ENCODE peak calls at places on chromosome 3, in five cellular contexts. O, I, M, Y and G are unnamed samples.
A peak's percentile ranks its signal among the peaks of the same experiment; 100 is the strongest.

GRCh38 chr3:41711656-41712055 is 250.2 kb downstream of the ULK4 start:
- DNase-seq in Y (no peak), O (no peak), I (peak; percentile 28), M (no peak), G (no peak)

GRCh38 chr3:61875073-61875472 is 313.7 kb downstream of the PTPRG start:
- DNase-seq in M (no peak), O (no peak), Y (no peak), I (peak; percentile 45), G (no peak)

GRCh38 chr3:171614318-171614967 is 154.2 kb upstream of the TNIK start:
- DNase-seq in Y (no peak), I (peak; percentile 43), O (no peak), M (peak; percentile 63), G (no peak)

GRCh38 chr3:179840985-179841384 is 188.1 kb downstream of the USP13 start:
- DNase-seq in Y (no peak), M (no peak), O (no peak), I (no peak), G (no peak)

GRCh38 chr3:42166662-42167300 is 75.6 kb downstream of the TRAK1 start:
- DNase-seq in M (no peak), Y (peak; percentile 54), O (no peak), I (no peak), G (no peak)

GRCh38 chr3:187368765-187369450 is 723 bp downstream of the RTP4 start:
- DNase-seq in Y (no peak), M (no peak), I (no peak), O (no peak), G (no peak)

GRCh38 chr3:177781686-177782161 is 584.4 kb upstream of the TBL1XR1 start:
- DNase-seq in Y (no peak), O (peak; percentile 51), I (peak; percentile 14), M (peak; percentile 61), G (no peak)

GRCh38 chr3:108391917-108392585 is 95.7 kb downstream of the HHLA2 start:
- DNase-seq in O (no peak), M (no peak), I (no peak), Y (no peak), G (no peak)

GRCh38 chr3:49607796-49608195 is 53.5 kb downstream of the BSN start:
- DNase-seq in M (no peak), I (no peak), O (no peak), Y (peak; percentile 36), G (no peak)

GRCh38 chr3:104909721-104910120 is 457.0 kb upstream of the ALCAM start:
- DNase-seq in I (peak; percentile 35), Y (no peak), O (no peak), M (no peak), G (no peak)

GRCh38 chr3:160931474-160931873 is 173.7 kb downstream of the B3GALNT1 start:
- DNase-seq in O (no peak), M (no peak), Y (peak; percentile 32), I (no peak), G (no peak)

GRCh38 chr3:80087769-80088168 is 320.0 kb upstream of the ROBO1 start:
- DNase-seq in O (no peak), M (no peak), Y (no peak), I (peak; percentile 20), G (no peak)

GRCh38 chr3:148280623-148281242 is 417.0 kb upstream of the AGTR1 start:
- DNase-seq in Y (no peak), O (no peak), M (peak; percentile 68), I (no peak), G (no peak)

GRCh38 chr3:47568901-47569300 is 9.8 kb downstream of the CSPG5 start:
- DNase-seq in I (no peak), M (no peak), Y (no peak), O (no peak), G (no peak)

GRCh38 chr3:69231929-69232437 is 109.6 kb upstream of the LMOD3 start:
- DNase-seq in I (peak; percentile 74), Y (peak; percentile 31), M (peak; percentile 77), O (no peak), G (no peak)

GRCh38 chr3:197465996-197466549 is 89.7 kb downstream of the BDH1 start:
- DNase-seq in I (peak; percentile 90), M (no peak), O (peak; percentile 74), Y (no peak), G (no peak)

GRCh38 chr3:4290272-4290893 is 12.8 kb upstream of the SETMAR start:
- DNase-seq in M (no peak), Y (peak; percentile 32), I (peak; percentile 48), O (no peak), G (no peak)

GRCh38 chr3:133563186-133563591 is 10.3 kb upstream of the CDV3 start:
- DNase-seq in M (no peak), I (peak; percentile 52), O (no peak), Y (no peak), G (no peak)

GRCh38 chr3:169812124-169812843 is 386 bp upstream of the LRRIQ4 start:
- DNase-seq in O (peak; percentile 64), I (peak; percentile 84), M (peak; percentile 91), Y (peak; percentile 87), G (peak; percentile 43)

GRCh38 chr3:107660316-107660976 is 137.7 kb downstream of the BBX start:
- DNase-seq in O (no peak), Y (peak; percentile 12), I (peak; percentile 61), M (no peak), G (peak; percentile 11)

GRCh38 chr3:73433079-73433478 is 191.7 kb downstream of the PDZRN3 start:
- DNase-seq in M (no peak), O (no peak), Y (no peak), I (peak; percentile 45), G (no peak)

GRCh38 chr3:190972840-190973270 is 110.4 kb upstream of the GMNC start:
- DNase-seq in M (no peak), Y (no peak), I (peak; percentile 4), O (no peak), G (no peak)

GRCh38 chr3:160003520-160004128 is 15.0 kb downstream of the IL12A start:
- DNase-seq in I (peak; percentile 53), O (peak; percentile 51), M (no peak), Y (peak; percentile 57), G (no peak)

GRCh38 chr3:156674911-156675743 is 737 bp downstream of the TIPARP start:
- DNase-seq in I (peak; percentile 60), Y (peak; percentile 81), M (peak; percentile 90), O (peak; percentile 68), G (peak; percentile 59)

GRCh38 chr3:37441689-37442088 is 267.3 kb upstream of the LRRFIP2 start:
- DNase-seq in I (no peak), M (no peak), Y (no peak), O (no peak), G (no peak)

GRCh38 chr3:19543212-19543841 is 390.7 kb downstream of the EFHB start:
- DNase-seq in I (no peak), Y (peak; percentile 24), O (no peak), M (no peak), G (no peak)

GRCh38 chr3:159798951-159799350 is 189.7 kb upstream of the IL12A start:
- DNase-seq in I (peak; percentile 82), Y (no peak), M (no peak), O (no peak), G (no peak)

GRCh38 chr3:144063306-144063705 is 91.7 kb downstream of the DIPK2A start:
- DNase-seq in M (no peak), Y (no peak), O (no peak), I (no peak), G (no peak)

GRCh38 chr3:130658666-130659065 is 88.0 kb downstream of the PIK3R4 start:
- DNase-seq in O (no peak), M (no peak), I (peak; percentile 11), Y (no peak), G (no peak)

GRCh38 chr3:194381460-194381875 is 11.9 kb upstream of the LRRC15 start:
- DNase-seq in O (peak; percentile 27), M (no peak), I (no peak), Y (peak; percentile 87), G (no peak)

GRCh38 chr3:55524565-55525244 is 37.6 kb upstream of the WNT5A start:
- DNase-seq in Y (no peak), I (no peak), M (no peak), O (no peak), G (no peak)

GRCh38 chr3:142724682-142725351 is 983 bp downstream of the TRPC1 start:
- DNase-seq in Y (peak; percentile 71), O (no peak), I (peak; percentile 66), M (peak; percentile 76), G (peak; percentile 33)

GRCh38 chr3:78867409-78868372 is 900.1 kb downstream of the ROBO1 start:
- DNase-seq in M (no peak), O (no peak), I (no peak), Y (no peak), G (no peak)

GRCh38 chr3:165192610-165193192 is 3.5 kb downstream of the SLITRK3 start:
- DNase-seq in I (peak; percentile 8), Y (peak; percentile 12), M (peak; percentile 39), O (no peak), G (no peak)

GRCh38 chr3:165195226-165195625 is 958 bp downstream of the SLITRK3 start:
- DNase-seq in Y (peak; percentile 8), M (no peak), I (peak; percentile 10), O (no peak), G (no peak)

GRCh38 chr3:165191476-165191875 is 4.7 kb downstream of the SLITRK3 start:
- DNase-seq in M (no peak), O (no peak), I (no peak), Y (no peak), G (no peak)

GRCh38 chr3:165194477-165195135 is 1.6 kb downstream of the SLITRK3 start:
- DNase-seq in M (no peak), Y (peak; percentile 25), O (no peak), I (peak; percentile 4), G (no peak)

GRCh38 chr3:165193392-165194268 is 2.6 kb downstream of the SLITRK3 start:
- DNase-seq in M (no peak), I (peak; percentile 30), Y (peak; percentile 8), O (no peak), G (no peak)
- H3K4me3 ChIP-seq in M (no peak overlapping the region), I (no peak overlapping the region), Y (peak overlapping the region; percentile 29), O (peak overlapping the region; percentile 1), G (no peak overlapping the region)

GRCh38 chr3:124428372-124429128 is 301.7 kb upstream of the UMPS start:
- DNase-seq in I (peak; percentile 3), M (no peak), Y (no peak), O (no peak), G (no peak)
- H3K27ac ChIP-seq in I (no peak overlapping the region), M (no peak overlapping the region), Y (peak overlapping the region; percentile 88), O (no peak overlapping the region), G (no peak overlapping the region)

DNA sequence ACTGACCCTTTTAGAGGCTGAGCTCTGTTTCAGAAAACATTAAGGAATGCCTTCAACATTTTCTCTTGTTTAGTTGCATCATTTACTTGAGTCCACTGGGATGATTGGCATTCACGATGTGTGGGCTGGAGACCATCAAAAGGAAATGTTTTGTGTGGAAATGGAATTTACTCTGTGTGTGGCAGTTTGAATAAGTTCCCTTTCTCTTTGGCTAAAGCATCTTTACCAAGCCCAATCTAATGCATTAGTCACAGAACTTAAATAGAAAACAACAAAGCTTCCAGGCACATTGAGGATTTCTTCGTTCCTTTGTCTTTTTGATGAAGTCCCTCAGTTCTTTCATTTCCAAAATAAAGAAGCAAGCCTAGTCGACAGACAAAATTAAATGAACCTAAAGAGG is 633.8 kb upstream of the TGFBR2 start:
- DNase-seq in M (no peak), I (peak; percentile 34), O (no peak), Y (no peak), G (no peak)
- H3K9me3 ChIP-seq in M (no peaks in the 10 kb centered on the region), I (peaks cover 4% of the 10 kb centered on the region), O (no peaks in the 10 kb centered on the region), Y (no peaks in the 10 kb centered on the region), G (no peaks in the 10 kb centered on the region)

GRCh38 chr3:116951610-116952009 is 242.0 kb downstream of the TUSC7 start:
- DNase-seq in M (no peak), Y (no peak), I (peak; percentile 28), O (no peak), G (no peak)
- H3K4me3 ChIP-seq in M (no peak overlapping the region), Y (no peak overlapping the region), I (no peak overlapping the region), O (no peak overlapping the region), G (no peak overlapping the region)